ENCODE peak calls at places on chromosomes 5 and 9, in nine cellular contexts. One of them, this sample, is unnamed.
A peak's percentile ranks its signal among the peaks of the same experiment; 100 is the strongest.

GRCh38 chr9:137298983-137299521 is 3.0 kb downstream of the NRARP start:
- DNase-seq in left ventricle myocardium inferior: no peak
- DNase-seq in lung: no peak
- DNase-seq in GM12865: peak; percentile 46
- DNase-seq in PC-9: no peak
- DNase-seq in astrocyte of the cerebellum: no peak
- DNase-seq in neural progenitor cell: peak; percentile 74
- DNase-seq in GM13977: no peak
- DNase-seq in fibroblast of mammary gland: no peak
- DNase-seq in this sample: no peak

GRCh38 chr9:71549023-71549422 is 219.3 kb downstream of the CEMIP2 start:
- DNase-seq in left ventricle myocardium inferior: no peak
- DNase-seq in lung: no peak
- DNase-seq in GM12865: peak; percentile 8
- DNase-seq in PC-9: no peak
- DNase-seq in astrocyte of the cerebellum: no peak
- DNase-seq in neural progenitor cell: no peak
- DNase-seq in GM13977: peak; percentile 28
- DNase-seq in fibroblast of mammary gland: no peak
- DNase-seq in this sample: no peak

GRCh38 chr5:378976-379742 is 57.6 kb downstream of the AHRR start:
- DNase-seq in left ventricle myocardium inferior: no peak
- DNase-seq in lung: no peak
- DNase-seq in GM12865: peak; percentile 65
- DNase-seq in PC-9: no peak
- DNase-seq in astrocyte of the cerebellum: peak; percentile 35
- DNase-seq in neural progenitor cell: no peak
- DNase-seq in GM13977: no peak
- DNase-seq in fibroblast of mammary gland: peak; percentile 47
- DNase-seq in this sample: peak; percentile 56

GRCh38 chr9:127751269-127752054 is 16.4 kb upstream of the TOR2A start:
- DNase-seq in left ventricle myocardium inferior: no peak
- DNase-seq in lung: no peak
- DNase-seq in GM12865: no peak
- DNase-seq in PC-9: no peak
- DNase-seq in astrocyte of the cerebellum: no peak
- DNase-seq in neural progenitor cell: peak; percentile 79
- DNase-seq in GM13977: no peak
- DNase-seq in fibroblast of mammary gland: peak; percentile 15
- DNase-seq in this sample: no peak

GRCh38 chr5:127995556-127995955 is 88.0 kb upstream of the SLC12A2 start:
- DNase-seq in left ventricle myocardium inferior: no peak
- DNase-seq in lung: no peak
- DNase-seq in GM12865: no peak
- DNase-seq in PC-9: no peak
- DNase-seq in astrocyte of the cerebellum: peak; percentile 57
- DNase-seq in neural progenitor cell: no peak
- DNase-seq in GM13977: no peak
- DNase-seq in fibroblast of mammary gland: no peak
- DNase-seq in this sample: no peak

GRCh38 chr9:134717793-134718645 is 76.4 kb downstream of the COL5A1 start:
- DNase-seq in left ventricle myocardium inferior: no peak
- DNase-seq in lung: no peak
- DNase-seq in GM12865: no peak
- DNase-seq in PC-9: no peak
- DNase-seq in astrocyte of the cerebellum: no peak
- DNase-seq in neural progenitor cell: no peak
- DNase-seq in GM13977: no peak
- DNase-seq in fibroblast of mammary gland: no peak
- DNase-seq in this sample: no peak

GRCh38 chr5:153618857-153619256 is 128.4 kb downstream of the GRIA1 start:
- DNase-seq in left ventricle myocardium inferior: no peak
- DNase-seq in lung: no peak
- DNase-seq in GM12865: no peak
- DNase-seq in PC-9: no peak
- DNase-seq in astrocyte of the cerebellum: no peak
- DNase-seq in neural progenitor cell: no peak
- DNase-seq in GM13977: no peak
- DNase-seq in fibroblast of mammary gland: peak; percentile 15
- DNase-seq in this sample: no peak

GRCh38 chr5:93126634-93127033 is 454.4 kb downstream of the NR2F1-AS1 start:
- DNase-seq in left ventricle myocardium inferior: no peak
- DNase-seq in lung: no peak
- DNase-seq in GM12865: no peak
- DNase-seq in PC-9: no peak
- DNase-seq in astrocyte of the cerebellum: peak; percentile 19
- DNase-seq in neural progenitor cell: no peak
- DNase-seq in GM13977: no peak
- DNase-seq in fibroblast of mammary gland: peak; percentile 40
- DNase-seq in this sample: no peak

GRCh38 chr5:127957183-127957582 is 126.4 kb upstream of the SLC12A2 start:
- DNase-seq in left ventricle myocardium inferior: peak; percentile 41
- DNase-seq in lung: no peak
- DNase-seq in GM12865: no peak
- DNase-seq in PC-9: no peak
- DNase-seq in astrocyte of the cerebellum: peak; percentile 27
- DNase-seq in neural progenitor cell: no peak
- DNase-seq in GM13977: no peak
- DNase-seq in fibroblast of mammary gland: peak; percentile 77
- DNase-seq in this sample: no peak

GRCh38 chr9:133168432-133168831 is 4.7 kb upstream of the GBGT1 start:
- DNase-seq in left ventricle myocardium inferior: no peak
- DNase-seq in lung: no peak
- DNase-seq in GM12865: no peak
- DNase-seq in PC-9: peak; percentile 39
- DNase-seq in astrocyte of the cerebellum: no peak
- DNase-seq in neural progenitor cell: no peak
- DNase-seq in GM13977: no peak
- DNase-seq in fibroblast of mammary gland: no peak
- DNase-seq in this sample: no peak

GRCh38 chr9:107269681-107270080 is 13.4 kb upstream of the RAD23B start:
- DNase-seq in left ventricle myocardium inferior: no peak
- DNase-seq in lung: no peak
- DNase-seq in GM12865: no peak
- DNase-seq in PC-9: peak; percentile 86
- DNase-seq in astrocyte of the cerebellum: no peak
- DNase-seq in neural progenitor cell: no peak
- DNase-seq in GM13977: no peak
- DNase-seq in fibroblast of mammary gland: peak; percentile 68
- DNase-seq in this sample: no peak

GRCh38 chr9:104577263-104577662 is 8.3 kb downstream of the OR13C8 start:
- DNase-seq in left ventricle myocardium inferior: no peak
- DNase-seq in lung: no peak
- DNase-seq in GM12865: no peak
- DNase-seq in PC-9: no peak
- DNase-seq in astrocyte of the cerebellum: no peak
- DNase-seq in neural progenitor cell: no peak
- DNase-seq in GM13977: no peak
- DNase-seq in fibroblast of mammary gland: no peak
- DNase-seq in this sample: no peak

GRCh38 chr5:17000296-17000939 is 64.3 kb upstream of the MYO10 start:
- DNase-seq in left ventricle myocardium inferior: no peak
- DNase-seq in lung: no peak
- DNase-seq in GM12865: no peak
- DNase-seq in PC-9: peak; percentile 86
- DNase-seq in astrocyte of the cerebellum: peak; percentile 96
- DNase-seq in neural progenitor cell: no peak
- DNase-seq in GM13977: no peak
- DNase-seq in fibroblast of mammary gland: peak; percentile 95
- DNase-seq in this sample: no peak

GRCh38 chr5:189486-189885 is 1.8 kb upstream of the LRRC14B start:
- DNase-seq in left ventricle myocardium inferior: no peak
- DNase-seq in lung: no peak
- DNase-seq in GM12865: no peak
- DNase-seq in PC-9: no peak
- DNase-seq in astrocyte of the cerebellum: no peak
- DNase-seq in neural progenitor cell: no peak
- DNase-seq in GM13977: no peak
- DNase-seq in fibroblast of mammary gland: no peak
- DNase-seq in this sample: no peak

GRCh38 chr9:101510344-101510940 is 23.2 kb upstream of the RNF20 start:
- DNase-seq in left ventricle myocardium inferior: no peak
- DNase-seq in lung: no peak
- DNase-seq in GM12865: no peak
- DNase-seq in PC-9: no peak
- DNase-seq in astrocyte of the cerebellum: no peak
- DNase-seq in neural progenitor cell: no peak
- DNase-seq in GM13977: no peak
- DNase-seq in fibroblast of mammary gland: no peak
- DNase-seq in this sample: no peak

GRCh38 chr5:39891376-39891775 is 466.6 kb upstream of the DAB2 start:
- DNase-seq in left ventricle myocardium inferior: no peak
- DNase-seq in lung: no peak
- DNase-seq in GM12865: no peak
- DNase-seq in PC-9: no peak
- DNase-seq in astrocyte of the cerebellum: peak; percentile 53
- DNase-seq in neural progenitor cell: no peak
- DNase-seq in GM13977: no peak
- DNase-seq in fibroblast of mammary gland: peak; percentile 79
- DNase-seq in this sample: no peak

GRCh38 chr5:94853122-94853521 is 234.7 kb downstream of the SLF1 start:
- DNase-seq in left ventricle myocardium inferior: no peak
- DNase-seq in lung: no peak
- DNase-seq in GM12865: no peak
- DNase-seq in PC-9: no peak
- DNase-seq in astrocyte of the cerebellum: no peak
- DNase-seq in neural progenitor cell: no peak
- DNase-seq in GM13977: no peak
- DNase-seq in fibroblast of mammary gland: no peak
- DNase-seq in this sample: no peak

GRCh38 chr9:16679327-16679821 is 191.1 kb downstream of the BNC2 start:
- DNase-seq in left ventricle myocardium inferior: no peak
- DNase-seq in lung: no peak
- DNase-seq in GM12865: no peak
- DNase-seq in PC-9: no peak
- DNase-seq in astrocyte of the cerebellum: no peak
- DNase-seq in neural progenitor cell: no peak
- DNase-seq in GM13977: no peak
- DNase-seq in fibroblast of mammary gland: peak; percentile 73
- DNase-seq in this sample: no peak

GRCh38 chr9:79567671-79568098 is 4.1 kb upstream of the TLE4 start:
- DNase-seq in left ventricle myocardium inferior: no peak
- DNase-seq in lung: no peak
- DNase-seq in GM12865: no peak
- DNase-seq in PC-9: no peak
- DNase-seq in astrocyte of the cerebellum: no peak
- DNase-seq in neural progenitor cell: no peak
- DNase-seq in GM13977: no peak
- DNase-seq in fibroblast of mammary gland: no peak
- DNase-seq in this sample: no peak
- TF ChIP-seq CTCF in left ventricle myocardium inferior: no peak
- TF ChIP-seq CTCF in lung: no peak
- TF ChIP-seq CTCF in GM12865: no peak
- TF ChIP-seq CTCF in PC-9: no peak
- TF ChIP-seq CTCF in astrocyte of the cerebellum: no peak
- TF ChIP-seq CTCF in neural progenitor cell: no peak
- TF ChIP-seq CTCF in GM13977: peak; percentile 24
- TF ChIP-seq CTCF in fibroblast of mammary gland: peak; percentile 7
- TF ChIP-seq CTCF in this sample: peak; percentile 13

DNA sequence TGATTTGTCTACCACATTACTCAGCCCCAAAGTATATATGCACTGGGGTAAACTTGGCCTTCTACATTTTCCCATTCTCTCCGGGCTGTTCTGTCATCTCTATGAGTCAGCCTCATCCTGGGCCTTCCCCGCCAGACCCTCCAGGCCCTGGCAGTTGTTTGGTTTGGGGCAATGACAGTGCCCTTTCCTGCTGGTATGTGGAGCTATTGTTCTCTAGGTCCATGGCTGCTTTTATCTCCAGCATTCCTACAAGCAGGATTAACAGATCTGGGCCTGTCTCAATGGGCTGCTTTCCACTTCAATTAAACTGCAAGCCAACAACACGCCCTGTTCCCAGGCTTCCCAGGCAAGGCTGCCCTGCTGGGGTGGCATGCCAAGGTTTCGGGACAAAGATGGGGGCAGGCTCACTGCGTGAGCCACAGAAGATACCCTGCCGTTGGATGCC is 136.4 kb downstream of the SLIT3 start:
- DNase-seq in left ventricle myocardium inferior: no peak
- DNase-seq in lung: no peak
- DNase-seq in GM12865: no peak
- DNase-seq in PC-9: no peak
- DNase-seq in astrocyte of the cerebellum: no peak
- DNase-seq in neural progenitor cell: peak; percentile 93
- DNase-seq in GM13977: no peak
- DNase-seq in fibroblast of mammary gland: peak; percentile 73
- DNase-seq in this sample: no peak
- TF ChIP-seq CTCF in left ventricle myocardium inferior: no peak
- TF ChIP-seq CTCF in lung: no peak
- TF ChIP-seq CTCF in GM12865: no peak
- TF ChIP-seq CTCF in PC-9: no peak
- TF ChIP-seq CTCF in astrocyte of the cerebellum: no peak
- TF ChIP-seq CTCF in neural progenitor cell: no peak
- TF ChIP-seq CTCF in GM13977: no peak
- TF ChIP-seq CTCF in fibroblast of mammary gland: no peak
- TF ChIP-seq CTCF in this sample: no peak

GRCh38 chr9:86893811-86894490 is 53.4 kb downstream of the GAS1 start:
- DNase-seq in left ventricle myocardium inferior: no peak
- DNase-seq in lung: no peak
- DNase-seq in GM12865: no peak
- DNase-seq in PC-9: no peak
- DNase-seq in astrocyte of the cerebellum: no peak
- DNase-seq in neural progenitor cell: peak; percentile 34
- DNase-seq in GM13977: no peak
- DNase-seq in fibroblast of mammary gland: no peak
- DNase-seq in this sample: no peak
- TF ChIP-seq CTCF in left ventricle myocardium inferior: no peak
- TF ChIP-seq CTCF in lung: no peak
- TF ChIP-seq CTCF in GM12865: no peak
- TF ChIP-seq CTCF in PC-9: no peak
- TF ChIP-seq CTCF in astrocyte of the cerebellum: no peak
- TF ChIP-seq CTCF in neural progenitor cell: peak; percentile 25
- TF ChIP-seq CTCF in GM13977: no peak
- TF ChIP-seq CTCF in fibroblast of mammary gland: peak; percentile 11
- TF ChIP-seq CTCF in this sample: no peak

GRCh38 chr9:2017209-2017458 is 2.0 kb downstream of the SMARCA2 start:
- DNase-seq in left ventricle myocardium inferior: no peak
- DNase-seq in lung: no peak
- DNase-seq in GM12865: no peak
- DNase-seq in PC-9: no peak
- DNase-seq in astrocyte of the cerebellum: no peak
- DNase-seq in neural progenitor cell: peak; percentile 51
- DNase-seq in GM13977: no peak
- DNase-seq in fibroblast of mammary gland: no peak
- DNase-seq in this sample: no peak

GRCh38 chr9:2018162-2018643 is 3.1 kb downstream of the SMARCA2 start:
- DNase-seq in left ventricle myocardium inferior: no peak
- DNase-seq in lung: no peak
- DNase-seq in GM12865: no peak
- DNase-seq in PC-9: no peak
- DNase-seq in astrocyte of the cerebellum: no peak
- DNase-seq in neural progenitor cell: no peak
- DNase-seq in GM13977: no peak
- DNase-seq in fibroblast of mammary gland: no peak
- DNase-seq in this sample: no peak

GRCh38 chr9:2015581-2016410 is 649 bp downstream of the SMARCA2 start:
- DNase-seq in left ventricle myocardium inferior: peak; percentile 56
- DNase-seq in lung: peak; percentile 53
- DNase-seq in GM12865: peak; percentile 45
- DNase-seq in PC-9: no peak
- DNase-seq in astrocyte of the cerebellum: no peak
- DNase-seq in neural progenitor cell: peak; percentile 70
- DNase-seq in GM13977: peak; percentile 35
- DNase-seq in fibroblast of mammary gland: peak; percentile 31
- DNase-seq in this sample: peak; percentile 87

GRCh38 chr9:2017459-2018161 is 2.5 kb downstream of the SMARCA2 start:
- DNase-seq in left ventricle myocardium inferior: peak; percentile 81
- DNase-seq in lung: peak; percentile 74
- DNase-seq in GM12865: peak; percentile 89
- DNase-seq in PC-9: peak; percentile 35
- DNase-seq in astrocyte of the cerebellum: no peak
- DNase-seq in neural progenitor cell: peak; percentile 65
- DNase-seq in GM13977: peak; percentile 81
- DNase-seq in fibroblast of mammary gland: peak; percentile 70
- DNase-seq in this sample: peak; percentile 88

GRCh38 chr9:2016411-2017208 is 1.5 kb downstream of the SMARCA2 start:
- DNase-seq in left ventricle myocardium inferior: peak; percentile 83
- DNase-seq in lung: peak; percentile 81
- DNase-seq in GM12865: peak; percentile 72
- DNase-seq in PC-9: no peak
- DNase-seq in astrocyte of the cerebellum: peak; percentile 46
- DNase-seq in neural progenitor cell: peak; percentile 78
- DNase-seq in GM13977: peak; percentile 79
- DNase-seq in fibroblast of mammary gland: peak; percentile 76
- DNase-seq in this sample: peak; percentile 87
- TF ChIP-seq CTCF in left ventricle myocardium inferior: peak; percentile 7
- TF ChIP-seq CTCF in lung: no peak
- TF ChIP-seq CTCF in GM12865: no peak
- TF ChIP-seq CTCF in PC-9: no peak
- TF ChIP-seq CTCF in astrocyte of the cerebellum: no peak
- TF ChIP-seq CTCF in neural progenitor cell: peak; percentile 16
- TF ChIP-seq CTCF in GM13977: no peak
- TF ChIP-seq CTCF in fibroblast of mammary gland: no peak
- TF ChIP-seq CTCF in this sample: no peak

This sample was measured in osteocyte.